ENCODE peak calls at places on chromosomes 11 and 22, in seven cellular contexts. A is dorsolateral prefrontal cortex, M is aorta, K is iPS DF 6.9, E is mammary epithelial cell, N is WERI-Rb-1, R is A549. S is an unnamed sample.

GRCh38 chr11:92500463-92500862 is 275.8 kb downstream of the FAT3 start:
- DNase-seq in N (no peak), E (peak; percentile 22), M (no peak), A (no peak), K (no peak), R (no peak), S (no peak)

GRCh38 chr11:67119577-67120391 is 721 bp downstream of the KDM2A start:
- DNase-seq in K (no peak), R (peak; percentile 19), N (no peak), E (peak; percentile 20), M (peak; percentile 78), A (no peak), S (no peak)

GRCh38 chr11:74685338-74685737 is 45.9 kb downstream of the CHRDL2 start:
- DNase-seq in E (no peak), M (no peak), A (no peak), N (no peak), K (no peak), R (no peak), S (no peak)

GRCh38 chr11:29801561-29801960 is 215.3 kb downstream of the KCNA4 start:
- DNase-seq in E (no peak), M (no peak), A (no peak), R (no peak), N (no peak), K (no peak), S (no peak)

GRCh38 chr11:59097113-59097708 is 9.8 kb upstream of the FAM111B start:
- DNase-seq in N (peak; percentile 38), E (peak; percentile 31), K (no peak), A (no peak), R (peak; percentile 72), M (peak; percentile 76), S (no peak)

GRCh38 chr11:115119136-115119535 is 385.1 kb downstream of the CADM1 start:
- DNase-seq in E (no peak), A (no peak), K (no peak), N (no peak), R (no peak), M (no peak), S (no peak)

GRCh38 chr22:27632451-27633295 is 168.9 kb downstream of the MN1 start:
- DNase-seq in R (no peak), N (peak; percentile 40), A (no peak), E (no peak), K (no peak), M (peak; percentile 77), S (no peak)

GRCh38 chr11:68508425-68508824 is 47.9 kb downstream of the PPP6R3 start:
- DNase-seq in E (no peak), N (no peak), A (no peak), M (no peak), K (no peak), R (no peak), S (no peak)

GRCh38 chr11:12139144-12139881 is 28.9 kb downstream of the MICAL2 start:
- DNase-seq in A (peak; percentile 50), R (no peak), N (no peak), K (no peak), E (no peak), M (peak; percentile 85), S (no peak)

GRCh38 chr11:95087171-95087570 is 2.5 kb upstream of the ENDOD1 start:
- DNase-seq in N (no peak), M (no peak), R (no peak), K (no peak), A (no peak), E (no peak), S (no peak)

GRCh38 chr11:57131080-57131790 is 50.5 kb upstream of the LRRC55 start:
- DNase-seq in M (no peak), A (peak; percentile 36), K (peak; percentile 63), N (peak; percentile 72), E (peak; percentile 39), R (peak; percentile 45), S (no peak)

GRCh38 chr22:22928666-22929380 is 41.2 kb downstream of the IGLL5 start:
- DNase-seq in A (no peak), N (no peak), R (no peak), E (peak; percentile 8), K (no peak), M (no peak), S (peak; percentile 97)

GRCh38 chr11:69392104-69392653 is 89.3 kb upstream of the LINC01488 start:
- DNase-seq in E (no peak), A (no peak), K (no peak), R (no peak), M (peak; percentile 68), N (no peak), S (no peak)

GRCh38 chr11:93039841-93040240 is 70.4 kb downstream of the MTNR1B start:
- DNase-seq in M (no peak), K (no peak), A (no peak), N (no peak), E (peak; percentile 41), R (no peak), S (no peak)

GRCh38 chr11:125423247-125423849 is 72.7 kb downstream of the FEZ1 start:
- DNase-seq in K (no peak), N (peak; percentile 37), A (no peak), E (no peak), R (no peak), M (no peak), S (no peak)

GRCh38 chr11:67404515-67405195 is 772 bp downstream of the TBC1D10C start:
- DNase-seq in M (no peak), R (no peak), A (no peak), N (no peak), K (no peak), E (no peak), S (peak; percentile 64)

GRCh38 chr11:2574553-2575535 is 125.0 kb downstream of the KCNQ1OT1 start:
- DNase-seq in A (peak; percentile 37), R (no peak), K (no peak), E (peak; percentile 24), M (peak; percentile 57), N (peak; percentile 5), S (no peak)

GRCh38 chr11:15663778-15664218 is 549.1 kb downstream of the INSC start:
- DNase-seq in A (no peak), R (peak; percentile 19), N (no peak), K (no peak), E (no peak), M (no peak), S (no peak)

GRCh38 chr11:110311783-110312578 is 15.6 kb upstream of the RDX start:
- DNase-seq in A (no peak), M (no peak), E (no peak), N (no peak), K (no peak), R (peak; percentile 67), S (no peak)

GRCh38 chr11:69105431-69106123 is 50.2 kb upstream of the SMIM38 start:
- DNase-seq in A (no peak), R (no peak), E (no peak), K (no peak), N (no peak), M (peak; percentile 61), S (no peak)

GRCh38 chr11:2554338-2555240 is 109.8 kb downstream of the KCNQ1 start:
- DNase-seq in M (peak; percentile 35), R (no peak), K (no peak), N (no peak), E (no peak), A (no peak), S (no peak)

GRCh38 chr11:64856382-64857227 is 12.2 kb upstream of the CDC42BPG start:
- DNase-seq in E (peak; percentile 93), N (no peak), M (peak; percentile 94), R (peak; percentile 86), A (no peak), K (no peak), S (peak; percentile 97)
- H3K27ac ChIP-seq in E (peak overlapping the region; percentile 52), N (no peak overlapping the region), M (peak overlapping the region; percentile 77), R (peak overlapping the region; percentile 92), A (peak overlapping the region; percentile 53), K (no peak overlapping the region), S (peak overlapping the region; percentile 94)

DNA sequence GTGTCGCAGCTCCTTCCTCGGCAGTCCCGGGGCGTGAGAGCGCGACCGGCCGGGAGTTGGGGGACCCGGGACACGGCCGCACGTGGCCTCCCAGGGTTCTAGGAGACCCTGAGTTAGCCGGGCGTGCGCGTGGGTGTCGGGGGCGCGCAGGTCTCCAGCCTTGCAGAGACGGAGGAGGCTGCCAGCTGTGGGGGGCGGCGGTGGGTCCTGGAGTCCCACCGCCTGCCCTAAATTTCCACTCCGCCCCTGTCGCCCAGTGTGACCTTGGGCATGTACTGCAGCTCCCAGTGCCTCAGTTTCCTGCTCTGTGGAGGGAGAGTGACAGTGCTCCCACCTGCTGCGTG is 18.8 kb downstream of the RRP7A start:
- DNase-seq in E (no peak), A (no peak), M (peak; percentile 81), K (no peak), R (no peak), N (no peak), S (no peak)
- H3K27ac ChIP-seq in E (no peak overlapping the region), A (peak overlapping the region; percentile 49), M (no peak overlapping the region), K (no peak overlapping the region), R (peak overlapping the region; percentile 80), N (no peak overlapping the region), S (no peak overlapping the region)

GRCh38 chr11:61475433-61475832 is 33.1 kb upstream of the LRRC10B start:
- DNase-seq in M (no peak), A (no peak), E (no peak), N (no peak), K (no peak), R (no peak), S (no peak)

GRCh38 chr11:61474234-61474633 is 34.3 kb upstream of the LRRC10B start:
- DNase-seq in R (no peak), M (no peak), K (no peak), E (no peak), N (no peak), A (no peak), S (no peak)

GRCh38 chr11:61472282-61472681 is 36.3 kb upstream of the LRRC10B start:
- DNase-seq in N (no peak), A (no peak), R (no peak), K (no peak), M (peak; percentile 92), E (no peak), S (no peak)

GRCh38 chr11:61473370-61474025 is 35.1 kb upstream of the LRRC10B start:
- DNase-seq in A (peak; percentile 53), E (peak; percentile 59), N (no peak), M (no peak), K (no peak), R (no peak), S (no peak)

GRCh38 chr11:61472868-61473267 is 35.7 kb upstream of the LRRC10B start:
- DNase-seq in R (no peak), E (no peak), A (no peak), M (no peak), K (no peak), N (no peak), S (no peak)
- H3K27ac ChIP-seq in R (no peak overlapping the region), E (no peak overlapping the region), A (peak overlapping the region; percentile 77), M (peak overlapping the region; percentile 52), K (no peak overlapping the region), N (no peak overlapping the region), S (no peak overlapping the region)

GRCh38 chr22:46931414-46931813 is 169.0 kb downstream of the TBC1D22A start:
- DNase-seq in A (no peak), R (peak; percentile 31), N (no peak), E (peak; percentile 52), M (no peak), K (no peak), S (no peak)

GRCh38 chr22:46933040-46933439 is 170.6 kb downstream of the TBC1D22A start:
- DNase-seq in N (no peak), K (no peak), A (no peak), M (no peak), R (no peak), E (no peak), S (no peak)

GRCh38 chr22:46929689-46930225 is 167.3 kb downstream of the TBC1D22A start:
- DNase-seq in A (no peak), E (no peak), K (no peak), M (no peak), R (no peak), N (no peak), S (no peak)

GRCh38 chr22:46931881-46932280 is 169.4 kb downstream of the TBC1D22A start:
- DNase-seq in R (no peak), M (no peak), K (no peak), E (peak; percentile 83), A (no peak), N (no peak), S (no peak)

GRCh38 chr22:46929046-46929688 is 166.7 kb downstream of the TBC1D22A start:
- DNase-seq in M (no peak), K (no peak), E (no peak), A (no peak), N (no peak), R (no peak), S (no peak)
- H3K27ac ChIP-seq in M (no peak overlapping the region), K (no peak overlapping the region), E (no peak overlapping the region), A (no peak overlapping the region), N (no peak overlapping the region), R (no peak overlapping the region), S (no peak overlapping the region)